ENCODE peak calls at places on chromosomes 2 and 18, in four cellular contexts. S is CD8-positive, alpha-beta memory T cell; P is OCI-LY7; B is stomach. T is an unnamed sample.

GRCh38 chr2:88452151-88452851 is at the start of gene FOXI3:
- DNase-seq in S (no peak), P (no peak), B (no peak), T (no peak)

GRCh38 chr2:10457846-10458563 is 9.9 kb upstream of the ODC1 start:
- DNase-seq in S (no peak), P (no peak), B (peak), T (no peak)

GRCh38 chr2:206764673-206765241 is 371 bp downstream of the MDH1B start:
- DNase-seq in S (no peak), P (no peak), B (no peak), T (no peak)

GRCh38 chr18:13159579-13159978 is 59.0 kb upstream of the LDLRAD4 start:
- DNase-seq in S (no peak), P (peak), B (no peak), T (peak)

GRCh38 chr2:230824406-230824978 is 40.2 kb upstream of the ITM2C start:
- DNase-seq in S (no peak), P (peak), B (peak), T (peak)

GRCh38 chr2:12587729-12588522 is 128.8 kb upstream of the TRIB2 start:
- DNase-seq in S (no peak), P (peak), B (no peak), T (no peak)

GRCh38 chr2:86323273-86323672 is 14.2 kb downstream of the REEP1 start:
- DNase-seq in S (no peak), P (no peak), B (no peak), T (no peak)

GRCh38 chr2:119333833-119334232 is 32.8 kb downstream of the C2orf76 start:
- DNase-seq in S (no peak), P (no peak), B (no peak), T (no peak)

GRCh38 chr2:191691016-191691725 is 13.2 kb downstream of the NABP1 start:
- DNase-seq in S (no peak), P (peak), B (peak), T (peak)

GRCh38 chr2:235360446-235360845 is 133.4 kb upstream of the AGAP1 start:
- DNase-seq in S (no peak), P (no peak), B (no peak), T (no peak)

DNA sequence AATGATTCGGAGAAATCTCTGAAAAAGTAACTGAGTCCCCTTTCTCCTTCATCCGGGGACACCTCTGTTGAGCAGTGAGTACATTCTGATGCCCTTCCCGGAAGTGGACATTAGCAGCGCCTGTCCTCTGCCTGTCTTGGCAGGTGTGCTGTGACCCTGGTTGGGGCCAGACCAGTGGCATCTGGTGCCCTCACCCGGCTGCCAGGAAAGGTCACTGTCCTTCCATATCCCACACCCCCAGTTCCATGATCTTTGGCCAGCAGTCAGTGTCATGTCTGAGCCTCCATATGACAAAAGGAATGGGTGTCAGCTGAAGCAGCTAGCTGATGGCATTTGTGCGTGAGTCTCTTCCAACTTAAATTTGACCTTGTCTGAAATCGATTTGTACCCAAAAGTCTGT is 128.1 kb downstream of the NCK2 start:
- DNase-seq in S (no peak), P (no peak), B (no peak), T (no peak)
- H3K27ac ChIP-seq in S (no peak), P (no peak), B (no peak), T (peak)

DNA sequence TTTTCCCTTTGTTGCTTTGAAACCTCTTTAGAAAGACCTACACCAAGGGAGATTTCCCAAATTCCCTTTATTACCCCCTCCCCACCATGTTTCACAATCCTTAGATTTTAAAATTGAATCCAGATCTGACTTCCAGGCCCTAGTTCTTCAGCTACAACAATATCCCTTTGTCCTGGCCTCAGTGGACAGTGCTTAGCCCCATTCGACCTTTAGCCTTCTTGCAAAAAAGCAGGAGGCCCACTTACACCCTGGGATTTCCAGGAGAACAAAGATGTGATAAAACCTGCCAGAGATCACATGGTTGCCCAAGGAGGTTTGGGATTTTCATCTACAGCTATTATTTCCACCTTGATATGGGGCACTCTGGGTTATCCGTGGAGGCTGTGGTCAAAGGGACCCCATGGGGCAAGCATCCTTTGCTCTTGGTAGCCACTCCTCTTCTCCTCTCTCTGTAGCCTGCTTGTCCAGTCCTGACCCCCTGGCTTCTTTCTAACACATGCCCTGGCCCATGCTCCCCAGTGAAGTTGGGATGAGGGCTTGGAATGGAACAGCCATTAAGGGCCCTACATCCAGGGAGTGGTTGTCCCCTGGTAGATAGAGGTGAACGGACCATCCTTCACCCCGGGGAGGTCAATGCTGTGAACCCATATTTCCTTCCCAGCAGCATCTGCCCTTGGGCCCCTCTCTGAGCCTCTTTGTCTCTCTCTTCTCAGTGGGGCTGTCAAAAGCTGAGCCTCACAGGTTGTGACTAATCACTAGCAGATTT is 267.4 kb downstream of the DYSF start:
- DNase-seq in S (no peak), P (no peak), B (no peak), T (no peak)
- H3K27ac ChIP-seq in S (no peak), P (no peak), B (no peak), T (no peak)

GRCh38 chr18:21262244-21262643 is 20.2 kb downstream of the GREB1L start:
- DNase-seq in S (no peak), P (no peak), B (no peak), T (no peak)

GRCh38 chr18:21262979-21263378 is 20.9 kb downstream of the GREB1L start:
- DNase-seq in S (no peak), P (no peak), B (no peak), T (no peak)

GRCh38 chr18:21267370-21267769 is 25.3 kb downstream of the GREB1L start:
- DNase-seq in S (no peak), P (no peak), B (no peak), T (no peak)

GRCh38 chr18:21265971-21266673 is 24.1 kb downstream of the GREB1L start:
- DNase-seq in S (no peak), P (no peak), B (no peak), T (no peak)

GRCh38 chr18:21264651-21265050 is 22.6 kb downstream of the GREB1L start:
- DNase-seq in S (no peak), P (no peak), B (no peak), T (no peak)
- H3K27ac ChIP-seq in S (no peak), P (no peak), B (no peak), T (no peak)

GRCh38 chr2:115422004-115422634 is 979.7 kb downstream of the DPP10 start:
- DNase-seq in S (no peak), P (no peak), B (no peak), T (no peak)

DNA sequence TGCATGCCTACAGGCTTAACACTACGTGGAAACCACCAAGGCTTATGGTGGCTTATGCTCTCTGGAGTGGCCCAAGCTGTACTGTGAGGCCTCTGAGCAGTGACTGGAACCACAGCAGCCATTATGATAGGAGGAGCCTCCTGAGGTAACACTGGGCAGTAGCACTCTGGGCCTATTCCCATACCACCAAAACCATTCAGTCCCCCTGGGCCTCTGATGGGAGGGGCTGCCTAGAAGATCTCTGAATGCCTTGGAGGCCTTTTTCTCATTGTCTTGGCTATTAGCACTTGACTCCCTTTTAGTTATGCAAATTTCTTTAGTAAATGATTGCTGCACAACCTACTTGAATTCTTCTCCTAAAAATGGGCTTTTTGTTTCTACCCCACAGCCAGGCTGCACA is 985.0 kb downstream of the DPP10 start:
- DNase-seq in S (no peak), P (no peak), B (no peak), T (no peak)
- H3K27ac ChIP-seq in S (no peak), P (no peak), B (no peak), T (no peak)

GRCh38 chr2:157473585-157473984 is 29.7 kb upstream of the CYTIP start:
- DNase-seq in S (no peak), P (no peak), B (no peak), T (no peak)
- H3K27ac ChIP-seq in S (no peak), P (no peak), B (no peak), T (no peak)

GRCh38 chr2:125584732-125585131 is 1071.2 kb upstream of the GYPC start:
- DNase-seq in S (no peak), P (no peak), B (no peak), T (no peak)

GRCh38 chr2:125581561-125581960 is 1074.4 kb upstream of the GYPC start:
- DNase-seq in S (no peak), P (no peak), B (no peak), T (no peak)

DNA sequence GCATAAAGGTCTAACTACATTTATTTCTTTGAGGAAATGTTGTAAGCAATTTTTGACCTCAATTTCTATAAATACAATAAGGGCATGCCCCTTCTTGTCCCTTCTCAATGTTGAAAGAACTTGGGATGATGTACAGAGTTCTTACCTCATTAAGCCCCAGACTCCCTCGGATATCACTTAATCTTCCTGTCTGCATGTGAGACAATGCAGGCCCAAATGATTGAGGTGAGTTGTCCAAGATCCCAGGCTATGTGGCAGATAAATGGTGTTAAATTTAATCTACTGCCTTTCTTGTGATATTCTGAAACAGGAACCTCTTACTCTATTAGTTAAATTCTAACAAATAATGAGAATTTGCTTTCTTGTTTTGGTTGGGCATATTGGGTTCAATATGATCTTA is 1073.4 kb upstream of the GYPC start:
- DNase-seq in S (no peak), P (no peak), B (no peak), T (no peak)
- H3K27ac ChIP-seq in S (no peak), P (no peak), B (no peak), T (no peak)

GRCh38 chr18:36708366-36708765 is 120.4 kb downstream of the TPGS2 start:
- DNase-seq in S (no peak), P (no peak), B (no peak), T (no peak)
- H3K27ac ChIP-seq in S (no peak), P (no peak), B (no peak), T (no peak)